ENCODE peak calls at places on chromosomes 5 and 9, in five cellular contexts. T is NCI-H460, P is NCI-H2029 treated with DMSO at 0.1 percent for 48 hours, J is GM10248, H is tibial artery. Y is an unnamed sample.

GRCh38 chr9:14272924-14273528 is 40.9 kb downstream of the NFIB start:
- DNase-seq in T (no peak), P (no peak), J (no peak), H (no peak), Y (no peak)

GRCh38 chr9:127283917-127284316 is 19.3 kb downstream of the GARNL3 start:
- DNase-seq in T (peak), P (no peak), J (no peak), H (no peak), Y (no peak)

GRCh38 chr5:71830626-71831539 is 111.8 kb downstream of the CARTPT start:
- DNase-seq in T (peak), P (peak), J (no peak), H (peak), Y (no peak)

GRCh38 chr9:101586651-101587050 is 8.1 kb downstream of the PPP3R2 start:
- DNase-seq in T (no peak), P (no peak), J (no peak), H (no peak), Y (no peak)

GRCh38 chr9:107340920-107341632 is 58.0 kb downstream of the RAD23B start:
- DNase-seq in T (peak), P (peak), J (peak), H (peak), Y (peak)

GRCh38 chr5:79486116-79486515 is 27.8 kb downstream of the HOMER1 start:
- DNase-seq in T (no peak), P (no peak), J (no peak), H (no peak), Y (no peak)

GRCh38 chr5:83957188-83957587 is 236.5 kb upstream of the HAPLN1 start:
- DNase-seq in T (no peak), P (no peak), J (no peak), H (no peak), Y (peak)

GRCh38 chr5:135829179-135829578 is 5.3 kb upstream of the SLC25A48 start:
- DNase-seq in T (no peak), P (no peak), J (no peak), H (no peak), Y (no peak)

GRCh38 chr5:84130006-84130580 is 254.6 kb downstream of the EDIL3 start:
- DNase-seq in T (no peak), P (no peak), J (no peak), H (no peak), Y (no peak)